ENCODE peak calls at places on chromosomes 5 and 9, in ten cellular contexts. Q is sigmoid colon, O is GM10248, X is A549, H is GM06990, M is right atrium auricular region, Y is MM.1S, U is GM12865, W is GM13977, G is WERI-Rb-1. N is an unnamed sample.

GRCh38 chr9:136411358-136411757 is 900 bp downstream of the PMPCA start:
- DNase-seq in Q (no peak), O (no peak), X (no peak), H (no peak), M (no peak), Y (no peak), U (no peak), W (no peak), G (no peak), N (no peak)

GRCh38 chr9:33029106-33029788 is 4.2 kb downstream of the DNAJA1 start:
- DNase-seq in Q (no peak), O (no peak), X (no peak), H (no peak), M (no peak), Y (no peak), U (no peak), W (no peak), G (no peak), N (no peak)

GRCh38 chr5:50574121-50574520 is 92.3 kb upstream of the PARP8 start:
- DNase-seq in Q (no peak), O (no peak), X (no peak), H (no peak), M (no peak), Y (no peak), U (no peak), W (no peak), G (no peak), N (no peak)

GRCh38 chr5:51381801-51382507 is 1.3 kb upstream of the ISL1 start:
- DNase-seq in Q (no peak), O (no peak), X (no peak), H (no peak), M (no peak), Y (no peak), U (no peak), W (no peak), G (no peak), N (no peak)

GRCh38 chr5:173012882-173013281 is 29.3 kb downstream of the ATP6V0E1 start:
- DNase-seq in Q (no peak), O (no peak), X (no peak), H (no peak), M (no peak), Y (no peak), U (no peak), W (no peak), G (no peak), N (no peak)

GRCh38 chr5:67257500-67257899 is 60.9 kb upstream of the CD180 start:
- DNase-seq in Q (no peak), O (no peak), X (no peak), H (no peak), M (no peak), Y (no peak), U (no peak), W (no peak), G (no peak), N (no peak)

GRCh38 chr9:81182421-81182820 is 506.9 kb downstream of the TLE1 start:
- DNase-seq in Q (no peak), O (no peak), X (no peak), H (no peak), M (no peak), Y (no peak), U (no peak), W (no peak), G (no peak), N (no peak)

GRCh38 chr9:75084081-75084672 is 3.8 kb downstream of the NMRK1 start:
- DNase-seq in Q (no peak), O (no peak), X (no peak), H (no peak), M (no peak), Y (no peak), U (no peak), W (no peak), G (no peak), N (no peak)

GRCh38 chr9:37200572-37201005 is 80.2 kb downstream of the ZCCHC7 start:
- DNase-seq in Q (no peak), O (no peak), X (no peak), H (no peak), M (no peak), Y (no peak), U (no peak), W (no peak), G (no peak), N (no peak)

GRCh38 chr9:82972446-82972845 is 90.5 kb downstream of the RASEF start:
- DNase-seq in Q (no peak), O (no peak), X (no peak), H (no peak), M (no peak), Y (no peak), U (no peak), W (no peak), G (no peak), N (no peak)

GRCh38 chr5:67395790-67396418 is 199.3 kb upstream of the CD180 start:
- DNase-seq in Q (no peak), O (no peak), X (no peak), H (no peak), M (no peak), Y (no peak), U (no peak), W (no peak), G (no peak), N (no peak)

GRCh38 chr5:147160923-147161663 is 73.7 kb upstream of the STK32A start:
- DNase-seq in Q (no peak), O (no peak), X (no peak), H (no peak), M (no peak), Y (no peak), U (no peak), W (no peak), G (no peak), N (no peak)

GRCh38 chr9:75233011-75233410 is 144.7 kb downstream of the OSTF1 start:
- DNase-seq in Q (no peak), O (no peak), X (no peak), H (no peak), M (no peak), Y (no peak), U (no peak), W (no peak), G (no peak), N (no peak)

GRCh38 chr5:54581831-54582548 is 64.4 kb downstream of the SNX18 start:
- DNase-seq in Q (no peak), O (no peak), X (no peak), H (no peak), M (no peak), Y (no peak), U (no peak), W (no peak), G (no peak), N (no peak)

DNA sequence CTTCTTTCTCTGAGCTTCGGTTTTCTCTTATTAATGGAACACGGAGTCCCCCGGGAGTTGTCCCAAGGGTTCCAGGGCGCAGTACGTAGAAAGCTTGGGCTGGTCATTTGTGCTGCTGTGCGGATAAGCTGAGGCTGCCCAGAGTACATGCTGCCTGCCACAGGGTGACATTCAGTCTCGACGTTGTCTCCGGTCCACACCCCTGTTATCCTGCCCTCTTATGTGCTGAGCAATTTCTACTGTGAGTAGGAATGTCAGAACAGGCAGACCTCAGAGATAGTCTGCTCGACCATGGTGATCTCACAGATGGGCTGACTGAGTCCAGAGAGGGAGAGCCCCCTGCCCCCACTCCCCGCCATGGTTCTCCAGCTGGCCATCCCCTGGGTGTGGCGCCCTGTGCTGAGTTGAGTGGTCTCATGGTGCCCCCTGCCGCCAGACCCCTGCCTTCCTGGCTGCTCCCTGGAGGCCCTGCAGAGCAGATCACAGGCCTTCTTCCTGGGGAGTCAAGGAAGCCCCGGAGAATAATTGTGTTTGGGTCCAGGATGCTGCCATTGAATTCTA is 124.0 kb downstream of the RGS3 start:
- DNase-seq in Q (peak), O (no peak), X (no peak), H (no peak), M (peak), Y (no peak), U (no peak), W (no peak), G (peak), N (no peak)
- TF ChIP-seq CTCF in Q (peak), O (peak), X (no peak), H (peak), M (peak), Y (no peak), U (no peak), W (peak), G (peak), N (no peak)

DNA sequence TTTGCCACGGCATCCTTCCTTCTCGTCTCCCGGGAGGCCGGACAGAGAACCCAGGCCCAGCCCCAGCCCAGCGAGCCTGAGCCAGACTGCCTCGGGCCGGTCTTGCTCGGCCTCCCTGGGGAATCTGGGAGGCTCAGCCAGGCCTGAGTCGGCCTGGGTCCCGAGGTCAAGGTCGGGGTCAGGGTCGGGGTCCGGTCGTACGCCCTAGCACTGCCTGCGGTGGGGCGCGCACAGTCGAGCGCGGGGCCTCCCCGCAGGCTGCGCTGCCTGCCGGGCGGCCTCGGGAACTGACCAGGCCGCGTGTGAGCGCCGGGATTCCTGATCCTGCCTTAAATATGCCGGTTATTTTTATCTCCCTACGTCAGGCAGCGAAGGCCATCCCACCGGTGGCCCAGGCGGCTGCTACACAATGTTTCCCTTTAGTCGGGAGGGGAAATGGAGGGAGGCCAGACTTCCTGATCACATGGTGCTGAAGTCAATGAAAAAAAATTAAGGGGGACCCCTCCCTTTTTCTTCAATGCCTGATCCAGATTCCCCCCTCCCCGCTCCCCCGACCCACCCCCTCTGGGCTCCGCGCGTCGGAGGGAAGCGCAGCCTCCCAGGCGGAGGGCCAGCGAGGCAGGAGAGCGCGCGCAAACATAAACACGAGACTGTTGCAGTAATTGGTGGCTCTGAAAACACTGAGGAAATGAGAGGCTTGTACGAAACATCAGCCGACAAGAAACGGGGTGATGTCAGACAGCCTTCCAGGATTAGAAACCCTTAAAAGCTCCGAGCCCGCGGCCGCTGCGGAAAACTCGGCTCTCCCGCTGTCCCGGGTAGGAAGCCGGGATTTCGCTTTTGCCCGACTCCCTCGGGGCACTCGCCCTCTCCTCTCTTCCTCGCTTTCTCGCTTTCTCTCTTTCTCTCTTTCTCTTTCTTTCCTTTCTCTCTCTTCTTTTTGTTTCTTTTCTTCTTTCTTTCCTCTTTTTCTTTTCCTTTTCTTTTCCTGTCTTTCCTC is 148.2 kb upstream of the KLF4 start:
- DNase-seq in Q (peak), O (peak), X (peak), H (no peak), M (peak), Y (peak), U (peak), W (peak), G (peak), N (peak)
- TF ChIP-seq CTCF in Q (peak), O (no peak), X (no peak), H (no peak), M (peak), Y (no peak), U (no peak), W (no peak), G (no peak), N (no peak)

GRCh38 chr9:112819635-112820496 is 69.3 kb downstream of the SNX30 start:
- DNase-seq in Q (no peak), O (peak), X (peak), H (no peak), M (peak), Y (peak), U (peak), W (peak), G (peak), N (peak)
- TF ChIP-seq CTCF in Q (peak), O (peak), X (peak), H (peak), M (peak), Y (peak), U (peak), W (peak), G (peak), N (peak)

GRCh38 chr9:124766815-124767554 is 4.1 kb downstream of the NR6A1 start:
- DNase-seq in Q (no peak), O (no peak), X (peak), H (no peak), M (no peak), Y (peak), U (peak), W (no peak), G (no peak), N (no peak)
- TF ChIP-seq CTCF in Q (no peak), O (peak), X (no peak), H (peak), M (peak), Y (peak), U (peak), W (peak), G (peak), N (no peak)